ENCODE peak calls at places on chromosomes 13 and 19, in seven cellular contexts. V is hepatocyte, F is transverse colon, R is tibial nerve, E is lung, S is heart right ventricle, D is brain microvascular endothelial cell. T is an unnamed sample.

GRCh38 chr19:55455576-55456235 is 5.7 kb downstream of the ISOC2 start:
- DNase-seq in V (no peak), F (no peak), R (no peak), E (no peak), S (no peak), D (no peak), T (no peak)

GRCh38 chr19:15330801-15331418 is 1.4 kb downstream of the BRD4 start:
- DNase-seq in V (peak; percentile 68), F (peak; percentile 21), R (no peak), E (no peak), S (no peak), D (peak; percentile 69), T (peak; percentile 37)

GRCh38 chr13:79311456-79311855 is 94.6 kb downstream of the RBM26 start:
- DNase-seq in V (no peak), F (no peak), R (no peak), E (no peak), S (no peak), D (no peak), T (no peak)

GRCh38 chr19:16180611-16181010 is 4.6 kb upstream of the FAM32A start:
- DNase-seq in V (peak; percentile 58), F (no peak), R (no peak), E (no peak), S (no peak), D (peak; percentile 58), T (no peak)

GRCh38 chr13:20940083-20940482 is 37.5 kb upstream of the XPO4 start:
- DNase-seq in V (peak; percentile 23), F (no peak), R (no peak), E (no peak), S (no peak), D (no peak), T (no peak)

GRCh38 chr19:16889883-16890460 is 1.2 kb downstream of the F2RL3 start:
- DNase-seq in V (no peak), F (no peak), R (no peak), E (no peak), S (no peak), D (no peak), T (no peak)

GRCh38 chr19:16801599-16801998 is 27.6 kb upstream of the SIN3B start:
- DNase-seq in V (no peak), F (no peak), R (no peak), E (no peak), S (no peak), D (peak; percentile 40), T (no peak)

GRCh38 chr19:53870485-53870844 is 2.8 kb downstream of the MYADM start:
- DNase-seq in V (peak; percentile 44), F (peak; percentile 76), R (no peak), E (no peak), S (no peak), D (no peak), T (peak; percentile 38)

GRCh38 chr13:85314686-85315085 is 484.5 kb downstream of the SLITRK6 start:
- DNase-seq in V (no peak), F (no peak), R (no peak), E (no peak), S (no peak), D (no peak), T (no peak)

GRCh38 chr13:79802389-79803140 is 321.6 kb downstream of the NDFIP2 start:
- DNase-seq in V (no peak), F (no peak), R (no peak), E (no peak), S (no peak), D (no peak), T (no peak)

GRCh38 chr13:33639640-33640080 is 178.3 kb upstream of the RFC3 start:
- DNase-seq in V (no peak), F (no peak), R (no peak), E (no peak), S (no peak), D (no peak), T (no peak)

GRCh38 chr13:20451397-20451796 is 74.3 kb downstream of the CRYL1 start:
- DNase-seq in V (no peak), F (no peak), R (no peak), E (no peak), S (no peak), D (no peak), T (no peak)

GRCh38 chr13:27374650-27375049 is 49.8 kb upstream of the GTF3A start:
- DNase-seq in V (peak; percentile 91), F (peak; percentile 77), R (peak; percentile 21), E (peak; percentile 75), S (no peak), D (peak; percentile 80), T (peak; percentile 79)

GRCh38 chr19:43779147-43779819 is 1.5 kb downstream of the KCNN4 start:
- DNase-seq in V (peak; percentile 3), F (peak; percentile 82), R (no peak), E (no peak), S (no peak), D (no peak), T (no peak)

GRCh38 chr13:105920375-105920774 is 615.1 kb downstream of the EFNB2 start:
- DNase-seq in V (peak; percentile 44), F (peak; percentile 21), R (no peak), E (no peak), S (no peak), D (peak; percentile 90), T (no peak)

GRCh38 chr19:28715157-28715556 is 497.8 kb downstream of the UQCRFS1 start:
- DNase-seq in V (no peak), F (no peak), R (no peak), E (no peak), S (no peak), D (no peak), T (no peak)

GRCh38 chr19:38930776-38931761 is at the start of gene MRPS12:
- DNase-seq in V (peak; percentile 99), F (peak; percentile 99), R (peak; percentile 97), E (peak; percentile 99), S (peak; percentile 97), D (peak; percentile 99), T (peak; percentile 100)

GRCh38 chr19:55189424-55189823 is 9.3 kb upstream of the SYT5 start:
- DNase-seq in V (no peak), F (peak; percentile 23), R (no peak), E (no peak), S (no peak), D (peak; percentile 96), T (no peak)

GRCh38 chr13:99496322-99497142 is 4.7 kb upstream of the TM9SF2 start:
- DNase-seq in V (no peak), F (peak; percentile 76), R (no peak), E (peak; percentile 71), S (peak; percentile 21), D (peak; percentile 9), T (peak; percentile 94)

GRCh38 chr13:94121686-94122085 is 357.8 kb downstream of the DCT start:
- DNase-seq in V (no peak), F (no peak), R (no peak), E (no peak), S (no peak), D (peak; percentile 89), T (no peak)

GRCh38 chr19:13016628-13017305 is 21.5 kb downstream of the NFIX start:
- DNase-seq in V (no peak), F (no peak), R (no peak), E (no peak), S (no peak), D (no peak), T (no peak)

GRCh38 chr13:60788156-60788829 is 391.3 kb downstream of the TDRD3 start:
- DNase-seq in V (no peak), F (no peak), R (no peak), E (no peak), S (peak; percentile 15), D (no peak), T (peak; percentile 26)

GRCh38 chr13:40083841-40084240 is 428.4 kb downstream of the COG6 start:
- DNase-seq in V (no peak), F (no peak), R (no peak), E (no peak), S (no peak), D (no peak), T (no peak)

GRCh38 chr13:45220403-45220802 is 19.6 kb upstream of the KCTD4 start:
- DNase-seq in V (no peak), F (no peak), R (no peak), E (no peak), S (no peak), D (no peak), T (no peak)
- H3K27ac ChIP-seq in V (peak overlapping the region; percentile 1), F (no peak overlapping the region), R (no peak overlapping the region), E (no peak overlapping the region), S (no peak overlapping the region), D (peak overlapping the region; percentile 47), T (no peak overlapping the region)

DNA sequence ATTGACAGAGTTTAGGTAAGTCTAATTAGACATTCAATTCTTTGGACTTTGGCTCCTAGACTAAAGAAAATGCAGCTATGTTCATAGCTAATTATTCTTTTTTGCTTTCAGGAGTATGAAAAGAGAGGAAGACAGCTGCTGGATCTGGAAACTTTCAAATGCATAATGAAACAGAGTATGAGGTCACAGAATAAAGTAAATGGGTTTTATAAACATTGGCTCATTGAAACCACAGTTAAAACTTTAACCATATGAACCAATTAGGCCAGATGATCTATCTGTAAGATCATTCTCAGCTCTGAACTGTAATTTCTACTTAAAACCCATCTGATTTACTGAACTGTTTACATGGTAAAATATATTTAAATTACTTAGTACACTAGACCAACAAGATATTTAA is 82.8 kb downstream of the TEX26 start:
- DNase-seq in V (no peak), F (no peak), R (no peak), E (no peak), S (no peak), D (no peak), T (no peak)
- H3K4me3 ChIP-seq in V (no peak overlapping the region), F (no peak overlapping the region), R (no peak overlapping the region), E (no peak overlapping the region), S (no peak overlapping the region), D (no peak overlapping the region), T (no peak overlapping the region)

GRCh38 chr19:18194554-18195238 is 1.7 kb downstream of the MPV17L2 start:
- DNase-seq in V (no peak), F (peak; percentile 49), R (no peak), E (no peak), S (peak; percentile 44), D (no peak), T (peak; percentile 59)
- H3K27ac ChIP-seq in V (no peak overlapping the region), F (peak overlapping the region; percentile 93), R (peak overlapping the region; percentile 95), E (peak overlapping the region; percentile 32), S (peak overlapping the region; percentile 86), D (no peak overlapping the region), T (no peak overlapping the region)

GRCh38 chr13:41133951-41134350 is 1.3 kb upstream of the KBTBD6 start:
- DNase-seq in V (no peak), F (no peak), R (no peak), E (no peak), S (no peak), D (no peak), T (no peak)
- H3K4me3 ChIP-seq in V (no peak overlapping the region), F (no peak overlapping the region), R (no peak overlapping the region), E (no peak overlapping the region), S (no peak overlapping the region), D (no peak overlapping the region), T (no peak overlapping the region)

GRCh38 chr19:5990289-5990797 is 12.4 kb upstream of the RANBP3 start:
- DNase-seq in V (no peak), F (no peak), R (no peak), E (no peak), S (no peak), D (no peak), T (peak; percentile 49)
- H3K27ac ChIP-seq in V (no peak overlapping the region), F (no peak overlapping the region), R (no peak overlapping the region), E (no peak overlapping the region), S (no peak overlapping the region), D (no peak overlapping the region), T (no peak overlapping the region)

DNA sequence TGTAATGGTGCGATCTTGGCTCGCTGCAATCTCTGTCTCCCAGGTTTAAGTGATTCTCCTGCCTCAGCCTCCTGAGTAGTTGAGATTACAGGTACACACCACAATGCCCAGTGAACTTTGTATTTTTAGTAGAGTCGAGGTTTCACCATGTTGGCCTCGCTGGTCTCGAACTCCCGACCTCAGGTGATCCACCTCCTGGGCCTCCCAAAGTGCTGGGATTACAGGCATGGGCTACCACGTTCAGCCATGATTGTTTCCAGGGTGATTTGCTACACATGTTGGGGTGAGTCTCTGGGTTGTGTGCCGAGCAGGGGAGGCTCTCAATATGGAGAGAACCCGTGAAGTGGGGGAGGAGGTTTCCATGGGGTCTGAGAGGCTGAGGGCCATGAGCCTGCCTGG is 24.8 kb upstream of the CEACAM21 start:
- DNase-seq in V (no peak), F (no peak), R (no peak), E (no peak), S (no peak), D (no peak), T (no peak)
- H3K4me3 ChIP-seq in V (no peak overlapping the region), F (no peak overlapping the region), R (no peak overlapping the region), E (no peak overlapping the region), S (no peak overlapping the region), D (no peak overlapping the region), T (no peak overlapping the region)